ENCODE peak calls at places on chromosomes 7 and 10, in eight cellular contexts. U, Q, D, H, E, O, C and B are unnamed samples.

GRCh38 chr7:152891837-152892236 is 132.3 kb downstream of the ACTR3B start:
- DNase-seq in U (no peak), Q (no peak), D (no peak), H (no peak), E (no peak), O (no peak), C (no peak), B (no peak)

GRCh38 chr7:17593854-17594419 is 295.5 kb downstream of the AHR start:
- DNase-seq in U (no peak), Q (no peak), D (no peak), H (no peak), E (no peak), O (peak; percentile 3), C (no peak), B (no peak)

GRCh38 chr10:118045842-118046490 is 775 bp downstream of the RAB11FIP2 start:
- DNase-seq in U (peak; percentile 55), Q (peak; percentile 83), D (peak; percentile 50), H (peak; percentile 77), E (peak; percentile 35), O (peak; percentile 65), C (peak; percentile 70), B (peak; percentile 31)

GRCh38 chr10:12534824-12535223 is 185.5 kb downstream of the CAMK1D start:
- DNase-seq in U (no peak), Q (no peak), D (no peak), H (no peak), E (peak; percentile 7), O (no peak), C (no peak), B (no peak)

GRCh38 chr7:151311294-151311864 is 30.2 kb upstream of the NUB1 start:
- DNase-seq in U (peak; percentile 33), Q (no peak), D (peak; percentile 10), H (no peak), E (no peak), O (peak; percentile 84), C (no peak), B (no peak)

GRCh38 chr7:2626498-2627117 is 5.2 kb upstream of the TTYH3 start:
- DNase-seq in U (no peak), Q (no peak), D (peak; percentile 81), H (peak; percentile 83), E (no peak), O (no peak), C (no peak), B (no peak)

GRCh38 chr7:4001742-4002141 is 680.4 kb upstream of the FOXK1 start:
- DNase-seq in U (no peak), Q (no peak), D (no peak), H (no peak), E (no peak), O (no peak), C (no peak), B (no peak)

GRCh38 chr7:80087051-80087767 is 47.4 kb upstream of the GNAI1 start:
- DNase-seq in U (no peak), Q (no peak), D (no peak), H (no peak), E (no peak), O (no peak), C (no peak), B (no peak)

GRCh38 chr7:139870406-139870805 is 41.3 kb downstream of the TBXAS1 start:
- DNase-seq in U (no peak), Q (peak; percentile 9), D (no peak), H (no peak), E (no peak), O (no peak), C (no peak), B (no peak)

GRCh38 chr7:28483868-28484267 is 71.5 kb downstream of the CREB5 start:
- DNase-seq in U (no peak), Q (no peak), D (no peak), H (no peak), E (no peak), O (no peak), C (no peak), B (no peak)

GRCh38 chr10:26488344-26488743 is 50.2 kb downstream of the APBB1IP start:
- DNase-seq in U (no peak), Q (no peak), D (no peak), H (no peak), E (no peak), O (no peak), C (no peak), B (no peak)

GRCh38 chr10:26489081-26489480 is 50.9 kb downstream of the APBB1IP start:
- DNase-seq in U (no peak), Q (no peak), D (no peak), H (no peak), E (no peak), O (no peak), C (no peak), B (no peak)

GRCh38 chr10:26485150-26485941 is 47.2 kb downstream of the APBB1IP start:
- DNase-seq in U (no peak), Q (no peak), D (peak; percentile 22), H (no peak), E (peak; percentile 28), O (no peak), C (no peak), B (no peak)

GRCh38 chr10:26486304-26486703 is 48.2 kb downstream of the APBB1IP start:
- DNase-seq in U (no peak), Q (no peak), D (no peak), H (no peak), E (no peak), O (no peak), C (no peak), B (no peak)

DNA sequence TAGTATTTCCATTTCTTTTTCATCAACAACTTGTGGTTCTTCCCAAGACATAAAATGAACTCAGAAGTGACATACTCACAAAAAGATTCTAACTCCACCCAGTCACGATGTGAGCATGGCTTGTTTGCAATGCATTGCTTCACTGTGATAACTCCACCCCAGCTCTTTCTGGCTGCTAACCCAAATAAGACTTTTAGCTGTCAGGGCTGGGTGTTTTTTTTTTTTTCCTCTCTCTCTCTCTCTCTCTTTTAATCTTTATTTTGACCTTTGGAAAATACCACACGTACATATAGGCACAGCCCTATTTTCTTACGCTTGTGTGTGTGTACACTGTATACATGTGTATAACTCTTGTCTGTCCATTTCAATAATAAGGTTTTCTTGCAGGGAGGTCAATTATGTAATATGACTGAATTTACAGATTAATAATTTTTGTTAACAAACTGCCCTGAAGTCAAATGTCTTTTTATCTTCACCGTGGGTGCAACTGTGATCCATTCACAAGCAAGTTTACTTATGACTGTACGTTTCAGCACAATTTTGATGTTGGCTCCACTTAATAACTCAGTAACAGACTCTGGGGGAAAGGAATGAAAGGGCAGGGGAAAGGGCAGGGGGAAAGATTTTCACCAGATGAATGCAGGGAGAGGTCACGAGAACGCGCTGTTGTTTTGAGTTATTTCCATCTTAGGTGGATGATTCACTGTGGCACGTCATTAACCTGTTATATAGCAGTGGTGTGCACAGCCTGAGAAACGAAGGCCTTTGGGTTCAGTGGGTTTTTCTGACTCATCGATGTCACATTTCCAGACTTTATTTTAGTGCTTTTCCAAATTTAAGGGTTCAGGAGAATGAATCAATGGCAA is 49.1 kb downstream of the APBB1IP start:
- DNase-seq in U (peak; percentile 64), Q (no peak), D (no peak), H (no peak), E (peak; percentile 40), O (no peak), C (no peak), B (no peak)
- H3K4me3 ChIP-seq in U (no peak overlapping the region), Q (peak overlapping the region; percentile 27), D (no peak overlapping the region), H (no peak overlapping the region), E (no peak overlapping the region), O (no peak overlapping the region), C (no peak overlapping the region), B (no peak overlapping the region)

DNA sequence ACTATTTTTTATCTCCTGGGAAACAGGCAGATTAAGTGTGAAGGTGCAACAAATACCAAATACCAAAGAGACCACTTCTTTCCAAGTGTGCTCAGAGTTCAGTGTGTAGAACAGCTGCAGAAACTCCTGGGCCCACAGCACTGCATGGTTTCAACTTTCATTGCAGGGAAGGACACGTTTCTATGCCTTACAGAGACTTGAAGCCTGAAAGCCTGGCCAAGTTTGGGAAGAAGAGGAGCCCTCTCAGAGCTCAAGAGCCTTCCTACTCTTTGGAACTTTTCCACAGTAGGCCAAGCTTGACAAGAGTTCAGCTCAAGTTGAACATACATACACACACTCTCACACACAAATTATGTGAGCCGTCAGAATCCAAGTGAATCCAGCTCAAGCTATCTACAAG is 2.5 kb downstream of the HOXA4 start:
- DNase-seq in U (no peak), Q (no peak), D (no peak), H (no peak), E (no peak), O (no peak), C (no peak), B (no peak)
- H3K27ac ChIP-seq in U (no peak overlapping the region), Q (no peak overlapping the region), D (no peak overlapping the region), H (peak overlapping the region; percentile 93), E (no peak overlapping the region), O (no peak overlapping the region), C (peak overlapping the region; percentile 92), B (no peak overlapping the region)

GRCh38 chr7:54545241-54545563 is 3.0 kb downstream of the VSTM2A start:
- DNase-seq in U (no peak), Q (no peak), D (no peak), H (no peak), E (no peak), O (no peak), C (no peak), B (no peak)

GRCh38 chr7:54544356-54545240 is 2.4 kb downstream of the VSTM2A start:
- DNase-seq in U (no peak), Q (no peak), D (no peak), H (no peak), E (no peak), O (peak; percentile 76), C (no peak), B (no peak)

GRCh38 chr7:54546986-54547314 is 4.8 kb downstream of the VSTM2A start:
- DNase-seq in U (no peak), Q (no peak), D (no peak), H (no peak), E (no peak), O (no peak), C (no peak), B (no peak)

GRCh38 chr7:54542920-54543539 is 855 bp downstream of the VSTM2A start:
- DNase-seq in U (no peak), Q (no peak), D (no peak), H (no peak), E (no peak), O (peak; percentile 71), C (no peak), B (no peak)

GRCh38 chr7:54546081-54546985 is 4.2 kb downstream of the VSTM2A start:
- DNase-seq in U (no peak), Q (no peak), D (no peak), H (no peak), E (no peak), O (peak; percentile 77), C (no peak), B (no peak)
- H3K4me3 ChIP-seq in U (no peak overlapping the region), Q (peak overlapping the region; percentile 63), D (peak overlapping the region; percentile 14), H (no peak overlapping the region), E (no peak overlapping the region), O (peak overlapping the region; percentile 63), C (no peak overlapping the region), B (peak overlapping the region; percentile 3)

DNA sequence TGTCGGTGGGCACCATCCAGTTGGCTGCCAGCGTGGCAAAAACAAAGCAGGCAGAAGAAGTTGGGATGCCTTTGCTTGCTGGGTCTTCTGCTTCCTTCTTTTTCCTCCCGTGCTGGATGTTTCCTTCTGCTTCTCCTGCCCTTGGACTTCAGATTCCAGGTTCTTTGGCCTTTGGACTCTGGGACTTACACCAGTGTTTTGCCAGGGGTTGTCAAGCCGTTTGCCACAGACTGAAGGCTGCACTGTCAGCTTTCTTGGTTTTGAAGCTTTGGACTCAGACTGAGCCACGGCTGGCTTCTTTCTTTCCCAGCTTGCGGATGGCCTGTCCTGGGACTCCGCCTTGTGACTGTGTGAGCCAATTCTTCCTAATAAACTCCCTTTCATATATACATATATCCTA is 11.4 kb upstream of the LCOR start:
- DNase-seq in U (no peak), Q (no peak), D (no peak), H (no peak), E (no peak), O (no peak), C (no peak), B (no peak)
- H3K27ac ChIP-seq in U (no peak overlapping the region), Q (no peak overlapping the region), D (no peak overlapping the region), H (no peak overlapping the region), E (no peak overlapping the region), O (no peak overlapping the region), C (no peak overlapping the region), B (no peak overlapping the region)